ENCODE peak calls at places on chromosome 11, in ten cellular contexts. S is tibial artery; L is GM20000; I is MG63; C is lower leg skin; Q is stromal cell of bone marrow; T is LoVo; U is stimulated activated CD4-positive, alpha-beta T cell treated with anti-CD3 and anti-CD28 coated beads, Interleukin-2, amount 100 ng/mL, for 48 hours; P is cardiac fibroblast; K is HS-5. D is an unnamed sample.

GRCh38 chr11:71130106-71130505 is 122.3 kb downstream of the SHANK2 start:
- DNase-seq in S (no peak), L (no peak), I (no peak), C (no peak), Q (no peak), T (no peak), U (no peak), P (no peak), K (no peak), D (no peak)

GRCh38 chr11:111428113-111428876 is 49.2 kb upstream of the POU2AF1 start:
- DNase-seq in S (no peak), L (no peak), I (no peak), C (no peak), Q (no peak), T (no peak), U (no peak), P (no peak), K (no peak), D (no peak)

GRCh38 chr11:62806611-62807121 is 1.4 kb upstream of the NXF1 start:
- DNase-seq in S (no peak), L (no peak), I (no peak), C (peak), Q (no peak), T (no peak), U (no peak), P (peak), K (no peak), D (peak)

GRCh38 chr11:114893329-114893728 is 215.0 kb downstream of the NXPE2 start:
- DNase-seq in S (no peak), L (no peak), I (no peak), C (no peak), Q (no peak), T (no peak), U (no peak), P (no peak), K (no peak), D (no peak)

GRCh38 chr11:104830508-104830907 is 67.8 kb downstream of the CASP12 start:
- DNase-seq in S (no peak), L (no peak), I (no peak), C (no peak), Q (no peak), T (no peak), U (no peak), P (no peak), K (no peak), D (no peak)

GRCh38 chr11:10631761-10632160 is 61.8 kb downstream of the IRAG1 start:
- DNase-seq in S (no peak), L (no peak), I (no peak), C (no peak), Q (no peak), T (no peak), U (no peak), P (no peak), K (no peak), D (no peak)

GRCh38 chr11:132840220-132840619 is 692.1 kb downstream of the OPCML start:
- DNase-seq in S (no peak), L (no peak), I (no peak), C (no peak), Q (no peak), T (no peak), U (no peak), P (no peak), K (no peak), D (no peak)

GRCh38 chr11:118912742-118913410 is 12.8 kb downstream of the BCL9L start:
- DNase-seq in S (no peak), L (no peak), I (peak), C (no peak), Q (no peak), T (peak), U (no peak), P (no peak), K (no peak), D (peak)

GRCh38 chr11:22162754-22163153 is 30.1 kb upstream of the ANO5 start:
- DNase-seq in S (no peak), L (no peak), I (no peak), C (no peak), Q (no peak), T (no peak), U (no peak), P (no peak), K (no peak), D (no peak)

GRCh38 chr11:68803766-68804165 is 38.0 kb downstream of the CPT1A start:
- DNase-seq in S (no peak), L (no peak), I (no peak), C (no peak), Q (no peak), T (no peak), U (no peak), P (peak), K (no peak), D (no peak)

GRCh38 chr11:64568041-64568571 is 22.9 kb upstream of the SLC22A12 start:
- DNase-seq in S (peak), L (no peak), I (no peak), C (no peak), Q (no peak), T (no peak), U (no peak), P (no peak), K (no peak), D (no peak)

GRCh38 chr11:126405374-126405773 is 49.9 kb downstream of the ST3GAL4 start:
- DNase-seq in S (no peak), L (no peak), I (no peak), C (no peak), Q (no peak), T (peak), U (no peak), P (no peak), K (no peak), D (peak)